ENCODE peak calls at places on chromosomes 1 and 21, in six cellular contexts. W is progenitor cell of endocrine pancreas, T is fibroblast of pulmonary artery, E is left ventricle myocardium inferior, C is endothelial cell, H is endothelial cell of umbilical vein. Q is an unnamed sample.

GRCh38 chr1:35367914-35368313 is 99.4 kb downstream of the ZMYM4 start:
- DNase-seq in W (no peak), C (no peak), E (no peak), T (no peak), H (no peak), Q (no peak)

GRCh38 chr1:24362982-24363614 is 43.9 kb downstream of the GRHL3 start:
- DNase-seq in E (no peak), C (no peak), W (no peak), H (no peak), T (peak), Q (no peak)

GRCh38 chr1:61424382-61424781 is 300.6 kb downstream of the TM2D1 start:
- DNase-seq in C (no peak), E (no peak), H (no peak), T (no peak), W (no peak), Q (no peak)

GRCh38 chr1:156809281-156809680 is 7.4 kb downstream of the SH2D2A start:
- DNase-seq in W (no peak), E (no peak), C (no peak), H (no peak), T (no peak), Q (no peak)

GRCh38 chr1:212677136-212677535 is 22.5 kb downstream of the BATF3 start:
- DNase-seq in C (no peak), W (no peak), T (no peak), H (no peak), E (no peak), Q (no peak)

GRCh38 chr1:197080323-197080722 is 13.3 kb upstream of the F13B start:
- DNase-seq in W (no peak), C (no peak), E (no peak), T (no peak), H (no peak), Q (no peak)

GRCh38 chr1:155983191-155984023 is 5.1 kb upstream of the ARHGEF2 start:
- DNase-seq in H (no peak), C (no peak), E (peak), T (peak), W (no peak), Q (no peak)

GRCh38 chr1:77874804-77875445 is 13.5 kb upstream of the NEXN start:
- DNase-seq in W (no peak), E (no peak), C (no peak), H (no peak), T (peak), Q (no peak)

GRCh38 chr1:2210786-2211185 is 16.2 kb upstream of the FAAP20 start:
- DNase-seq in C (no peak), W (no peak), E (no peak), T (no peak), H (no peak), Q (no peak)

GRCh38 chr1:192225266-192225665 is 67.0 kb downstream of the RGS18 start:
- DNase-seq in C (no peak), H (no peak), T (peak), W (no peak), E (no peak), Q (no peak)

GRCh38 chr21:26457817-26458216 is 115.3 kb downstream of the CYYR1 start:
- DNase-seq in H (no peak), C (no peak), E (no peak), T (peak), W (no peak), Q (no peak)

GRCh38 chr1:175343945-175344344 is 151.4 kb upstream of the KIAA0040 start:
- DNase-seq in H (no peak), C (no peak), W (no peak), T (no peak), E (no peak), Q (no peak)

GRCh38 chr1:109089242-109090015 is 1.1 kb upstream of the TMEM167B start:
- DNase-seq in E (peak), T (peak), H (peak), C (peak), W (no peak), Q (peak)

GRCh38 chr1:20885121-20885520 is 98.0 kb upstream of the HP1BP3 start:
- DNase-seq in W (no peak), H (no peak), E (no peak), T (peak), C (no peak), Q (no peak)

GRCh38 chr1:58786184-58786926 is 2.5 kb upstream of the JUN start:
- DNase-seq in C (no peak), T (peak), W (no peak), H (peak), E (no peak), Q (no peak)

GRCh38 chr1:24417681-24418080 is 2.1 kb downstream of the NIPAL3 start:
- DNase-seq in C (no peak), W (no peak), T (no peak), E (no peak), H (no peak), Q (no peak)

GRCh38 chr21:45407629-45408247 is 2.8 kb downstream of the COL18A1 start:
- DNase-seq in T (no peak), H (no peak), C (no peak), W (no peak), E (peak), Q (no peak)

GRCh38 chr1:84985365-84985764 is 11.5 kb downstream of the MCOLN2 start:
- DNase-seq in E (no peak), W (no peak), H (no peak), T (no peak), C (no peak), Q (no peak)

GRCh38 chr1:60066001-60066400 is 7.6 kb downstream of the C1orf87 start:
- DNase-seq in H (no peak), E (no peak), C (no peak), T (peak), W (no peak), Q (no peak)

GRCh38 chr1:66553846-66554245 is 19.9 kb downstream of the SGIP1 start:
- DNase-seq in C (no peak), T (no peak), W (no peak), H (no peak), E (no peak), Q (no peak)

GRCh38 chr1:233336554-233337442 is 9.3 kb downstream of the MAP3K21 start:
- DNase-seq in W (no peak), H (no peak), C (no peak), T (no peak), E (no peak), Q (no peak)

GRCh38 chr1:239426821-239427495 is 40.6 kb downstream of the CHRM3 start:
- DNase-seq in H (no peak), W (no peak), C (no peak), T (no peak), E (no peak), Q (no peak)

GRCh38 chr1:228405979-228406265 is 713 bp downstream of the TRIM11 start:
- DNase-seq in C (no peak), H (no peak), T (no peak), E (no peak), W (no peak), Q (no peak)

GRCh38 chr1:221708076-221708571 is 33.8 kb downstream of the DUSP10 start:
- DNase-seq in T (peak), C (no peak), H (no peak), W (no peak), E (no peak), Q (peak)

GRCh38 chr1:178310685-178311105 is 186.1 kb downstream of the CLEC20A start:
- DNase-seq in W (no peak), E (no peak), H (peak), C (peak), T (peak), Q (peak)

GRCh38 chr1:104182251-104182650 is 432.6 kb downstream of the AMY1C start:
- DNase-seq in W (no peak), T (no peak), H (no peak), E (no peak), C (no peak), Q (no peak)

GRCh38 chr1:240667351-240667750 is 55.4 kb upstream of the GREM2 start:
- DNase-seq in W (no peak), C (no peak), E (no peak), H (no peak), T (no peak), Q (no peak)

GRCh38 chr1:226107471-226108460 is 45.2 kb downstream of the H3-3A start:
- DNase-seq in C (no peak), E (no peak), T (no peak), W (no peak), H (no peak), Q (peak)

GRCh38 chr1:164563821-164564251 is 4.9 kb downstream of the PBX1 start:
- DNase-seq in W (no peak), E (no peak), C (no peak), H (peak), T (no peak), Q (no peak)

GRCh38 chr1:154157520-154158306 is 2.8 kb upstream of the NUP210L start:
- DNase-seq in T (peak), C (no peak), W (no peak), H (no peak), E (no peak), Q (peak)

GRCh38 chr1:87451229-87451900 is 122.7 kb downstream of the LMO4 start:
- DNase-seq in E (no peak), C (no peak), H (no peak), W (no peak), T (peak), Q (no peak)

GRCh38 chr1:224506141-224506814 is 71.7 kb upstream of the WDR26 start:
- DNase-seq in W (no peak), T (no peak), H (no peak), C (no peak), E (no peak), Q (no peak)

GRCh38 chr1:91752324-91752723 is 133.6 kb downstream of the TGFBR3 start:
- DNase-seq in E (no peak), H (no peak), C (no peak), T (no peak), W (no peak), Q (peak)

GRCh38 chr1:31111290-31111951 is 45.9 kb upstream of the PUM1 start:
- DNase-seq in C (no peak), E (peak), H (no peak), T (peak), W (no peak), Q (no peak)

GRCh38 chr1:244964112-244964971 is 100.0 kb upstream of the HNRNPU start:
- DNase-seq in H (peak), W (no peak), T (peak), E (no peak), C (no peak), Q (no peak)

GRCh38 chr21:33300701-33301631 is 23.8 kb upstream of the IFNAR1 start:
- DNase-seq in W (no peak), E (no peak), T (peak), C (no peak), H (peak), Q (no peak)

GRCh38 chr1:119186471-119186870 is 46.0 kb upstream of the WARS2 start:
- DNase-seq in W (no peak), H (no peak), T (no peak), C (no peak), E (no peak), Q (no peak)

GRCh38 chr1:64906447-64906846 is 59.9 kb downstream of the JAK1 start:
- DNase-seq in C (no peak), T (no peak), E (no peak), H (peak), W (no peak), Q (no peak)

GRCh38 chr1:85134583-85135455 is 66.0 kb downstream of the SYDE2 start:
- DNase-seq in C (no peak), H (no peak), T (peak), W (no peak), E (no peak), Q (no peak)

GRCh38 chr1:199508653-199509052 is 518.9 kb upstream of the NR5A2 start:
- DNase-seq in T (no peak), C (no peak), E (no peak), H (no peak), W (no peak), Q (no peak)
- TF ChIP-seq CTCF in T (no peak), C (no peak), E (no peak), H (no peak), W (no peak), Q (no peak)

GRCh38 chr1:163068716-163069115 is 445 bp upstream of the RGS4 start:
- DNase-seq in E (no peak), H (no peak), C (no peak), W (no peak), T (peak), Q (no peak)

GRCh38 chr1:163069655-163070277 is 605 bp downstream of the RGS4 start:
- DNase-seq in C (no peak), H (no peak), E (no peak), T (no peak), W (no peak), Q (no peak)

GRCh38 chr1:163069142-163069541 is at the start of gene RGS4:
- DNase-seq in E (peak), T (peak), C (peak), H (peak), W (peak), Q (no peak)

GRCh38 chr1:163066168-163066567 is 3.0 kb upstream of the RGS4 start:
- DNase-seq in E (no peak), H (no peak), T (no peak), C (no peak), W (no peak), Q (no peak)

GRCh38 chr1:163066686-163067085 is 2.5 kb upstream of the RGS4 start:
- DNase-seq in H (no peak), T (no peak), E (no peak), W (no peak), C (no peak), Q (no peak)
- TF ChIP-seq CTCF in H (no peak), T (no peak), E (no peak), W (no peak), C (no peak), Q (no peak)

DNA sequence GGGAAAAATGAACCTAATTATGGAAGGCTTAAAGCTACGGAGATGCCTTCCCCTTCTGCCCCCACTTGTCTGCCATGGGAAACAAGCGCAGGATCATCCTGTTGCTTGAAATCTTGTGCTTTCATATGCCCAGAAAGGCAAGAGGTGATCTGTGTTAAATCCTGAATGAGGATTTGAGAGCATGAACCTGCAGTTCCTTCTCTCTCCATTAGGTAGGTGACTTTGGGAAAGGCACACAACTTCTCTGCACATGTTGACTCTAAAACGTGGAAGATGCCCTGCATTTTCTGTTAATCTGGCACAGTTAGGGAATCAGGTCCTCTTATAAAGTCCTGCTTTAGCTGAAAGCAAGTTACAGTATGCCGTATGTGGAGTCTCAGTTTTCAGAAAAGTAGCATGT is 46.6 kb upstream of the MTR start:
- DNase-seq in H (no peak), C (no peak), W (no peak), T (no peak), E (no peak), Q (no peak)
- TF ChIP-seq CTCF in H (peak), C (peak), W (peak), T (peak), E (no peak), Q (no peak)

GRCh38 chr1:116738673-116739370 is 15.4 kb upstream of the CD2 start:
- DNase-seq in H (no peak), C (no peak), T (no peak), E (no peak), W (no peak), Q (peak)

GRCh38 chr1:116740726-116741125 is 13.5 kb upstream of the CD2 start:
- DNase-seq in T (no peak), W (no peak), C (no peak), H (no peak), E (no peak), Q (no peak)

GRCh38 chr1:116739371-116740007 is 14.7 kb upstream of the CD2 start:
- DNase-seq in W (no peak), H (no peak), E (no peak), C (no peak), T (no peak), Q (no peak)

GRCh38 chr1:116741781-116742565 is 12.3 kb upstream of the CD2 start:
- DNase-seq in T (no peak), W (no peak), C (no peak), E (no peak), H (no peak), Q (no peak)

GRCh38 chr1:116740296-116740695 is 13.9 kb upstream of the CD2 start:
- DNase-seq in H (no peak), T (no peak), E (no peak), C (no peak), W (no peak), Q (no peak)
- TF ChIP-seq CTCF in H (no peak), T (no peak), E (no peak), C (no peak), W (no peak), Q (no peak)

DNA sequence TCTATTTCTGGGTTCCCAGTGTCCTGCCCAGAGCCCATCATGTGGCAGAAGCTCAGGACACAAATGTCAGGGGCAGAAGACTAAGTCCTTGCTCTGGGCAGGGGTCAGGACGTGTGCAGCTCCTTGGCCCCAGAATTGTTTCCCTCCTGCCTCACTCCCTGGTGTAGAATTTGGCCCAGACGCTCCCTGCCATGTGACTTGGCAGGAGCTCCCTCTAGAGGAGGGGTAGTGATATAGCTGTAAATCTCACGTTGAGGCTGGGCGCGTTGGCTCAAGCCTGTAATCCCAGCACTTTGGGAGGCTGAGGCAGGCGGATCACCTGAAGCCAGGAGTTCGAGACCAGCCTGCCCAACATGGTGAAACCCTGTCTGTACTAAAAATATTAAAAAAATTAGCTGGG is 91.2 kb downstream of the UBIAD1 start:
- DNase-seq in C (no peak), T (no peak), W (no peak), H (no peak), E (no peak), Q (peak)
- TF ChIP-seq CTCF in C (peak), T (no peak), W (peak), H (no peak), E (no peak), Q (peak)

DNA sequence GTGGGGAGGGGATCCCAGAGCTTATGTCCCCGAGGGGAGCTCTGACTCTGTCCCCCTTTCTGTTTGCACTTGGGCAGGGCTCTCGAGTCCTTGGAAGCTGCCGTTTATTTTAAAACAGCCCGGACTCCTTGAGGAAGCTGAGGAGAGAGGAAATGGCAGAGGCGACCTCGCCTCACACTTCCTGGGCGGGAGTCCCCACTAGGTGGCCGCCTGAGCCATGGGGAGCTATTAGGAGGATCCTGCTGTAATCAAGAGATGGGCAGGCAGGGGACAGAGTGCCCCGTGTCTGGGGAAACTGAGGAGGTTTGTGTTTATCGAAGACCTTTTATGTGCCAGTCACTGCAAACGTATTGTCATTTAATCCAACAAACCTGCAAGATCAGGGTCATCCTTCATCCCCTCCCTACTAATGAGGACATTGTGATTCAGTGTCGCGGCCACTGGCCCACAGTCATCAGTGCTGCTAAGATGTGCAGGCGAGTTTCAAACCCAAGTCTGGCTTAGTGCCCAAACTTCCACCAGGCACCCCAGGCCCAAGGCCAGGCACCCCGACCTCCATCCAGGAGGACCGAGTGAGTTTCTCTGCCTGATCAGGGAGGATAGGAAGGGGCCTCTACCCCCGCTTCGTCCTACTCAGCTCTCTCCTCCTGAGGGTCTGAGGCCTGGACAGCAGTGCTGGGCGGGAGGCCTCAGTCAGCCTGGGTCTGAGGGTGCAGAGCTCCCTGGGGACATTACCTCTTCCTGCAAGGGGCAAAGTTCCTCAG is 316.9 kb upstream of the VAMP3 start:
- DNase-seq in C (peak), E (peak), W (no peak), T (peak), H (no peak), Q (no peak)
- TF ChIP-seq CTCF in C (peak), E (peak), W (peak), T (peak), H (no peak), Q (peak)

GRCh38 chr1:14366361-14367018 is 232.0 kb upstream of the KAZN start:
- DNase-seq in C (peak), T (peak), W (no peak), E (peak), H (no peak), Q (no peak)
- TF ChIP-seq CTCF in C (no peak), T (no peak), W (peak), E (no peak), H (no peak), Q (no peak)

GRCh38 chr1:40770296-40771070 is 13.1 kb upstream of the KCNQ4 start:
- DNase-seq in C (no peak), E (no peak), T (no peak), H (no peak), W (no peak), Q (no peak)

GRCh38 chr1:40766560-40766959 is 17.0 kb upstream of the KCNQ4 start:
- DNase-seq in E (no peak), T (no peak), C (no peak), W (no peak), H (no peak), Q (no peak)

GRCh38 chr1:40768146-40768990 is 15.2 kb upstream of the KCNQ4 start:
- DNase-seq in W (no peak), E (no peak), T (no peak), C (no peak), H (no peak), Q (no peak)

GRCh38 chr1:40772146-40772770 is 11.3 kb upstream of the KCNQ4 start:
- DNase-seq in E (no peak), C (no peak), W (no peak), T (no peak), H (no peak), Q (no peak)

DNA sequence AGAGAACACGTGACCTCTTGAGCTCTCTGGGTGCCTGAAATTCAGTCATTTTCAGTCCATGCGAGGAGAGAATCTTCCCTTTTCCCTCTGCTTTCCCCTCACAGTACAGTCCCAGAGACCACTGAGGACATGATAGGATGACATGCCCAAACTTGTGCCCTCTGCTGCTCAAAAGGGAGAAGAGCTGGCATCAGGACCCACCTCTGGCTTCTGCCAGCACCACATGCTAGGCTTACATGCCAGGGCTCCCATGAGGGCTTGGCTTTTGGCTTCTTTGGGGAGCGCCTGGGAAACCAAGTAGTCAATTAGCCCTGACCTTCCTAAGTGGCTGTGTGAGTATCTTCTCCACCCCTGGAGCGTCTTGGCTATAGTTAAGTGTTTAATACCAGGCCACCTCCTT is 13.8 kb upstream of the KCNQ4 start:
- DNase-seq in T (no peak), W (no peak), C (no peak), E (no peak), H (no peak), Q (no peak)
- TF ChIP-seq CTCF in T (peak), W (no peak), C (no peak), E (peak), H (no peak), Q (peak)